ENCODE peak calls at places on chromosomes 6 and 20, in four cellular contexts. Q is HepG2, V is GM23248, U is colonic mucosa. Y is an unnamed sample.

GRCh38 chr20:16349518-16350295 is 223.5 kb downstream of the KIF16B start:
- DNase-seq in Q (no peak), V (peak; percentile 75), U (no peak), Y (peak; percentile 70)

GRCh38 chr6:63492476-63492875 is 79.8 kb upstream of the LOC128125822 start:
- DNase-seq in V (no peak), U (no peak), Q (no peak), Y (no peak)

GRCh38 chr20:57301026-57301425 is 28.6 kb upstream of the SPO11 start:
- DNase-seq in Q (no peak), V (no peak), U (no peak), Y (no peak)

GRCh38 chr20:57229490-57229889 is 37.0 kb downstream of the BMP7 start:
- DNase-seq in Q (no peak), U (no peak), V (no peak), Y (no peak)

GRCh38 chr6:13026557-13026956 is 301.8 kb downstream of the TBC1D7 start:
- DNase-seq in U (no peak), V (no peak), Q (no peak), Y (no peak)

GRCh38 chr6:22147983-22148797 is 148.6 kb downstream of the PRL start:
- DNase-seq in V (peak; percentile 74), U (peak; percentile 21), Q (peak; percentile 78), Y (peak; percentile 72)

GRCh38 chr6:121437861-121438651 is 2.6 kb downstream of the GJA1 start:
- DNase-seq in U (no peak), V (peak; percentile 77), Q (no peak), Y (peak; percentile 65)

GRCh38 chr6:126767741-126768140 is 350.7 kb upstream of the RSPO3 start:
- DNase-seq in Q (no peak), U (no peak), V (peak; percentile 7), Y (peak; percentile 74)

GRCh38 chr6:106856227-106856874 is 118.2 kb downstream of the CD24 start:
- DNase-seq in Q (no peak), U (no peak), V (no peak), Y (no peak)

GRCh38 chr6:69957990-69958559 is 91.7 kb downstream of the COL19A1 start:
- DNase-seq in V (no peak), U (no peak), Q (no peak), Y (peak; percentile 3)

GRCh38 chr20:42179768-42180167 is 561.6 kb upstream of the CHD6 start:
- DNase-seq in U (no peak), V (peak; percentile 5), Q (no peak), Y (no peak)

GRCh38 chr6:157289764-157290163 is 33.6 kb downstream of the TMEM242 start:
- DNase-seq in Q (no peak), V (no peak), U (no peak), Y (no peak)

GRCh38 chr6:120405947-120406346 is 928.3 kb downstream of the TBC1D32 start:
- DNase-seq in Q (no peak), V (no peak), U (no peak), Y (no peak)

GRCh38 chr6:139914910-139915309 is 540.5 kb upstream of the CITED2 start:
- DNase-seq in V (no peak), Q (no peak), U (no peak), Y (no peak)

GRCh38 chr20:59015411-59015810 is 3.8 kb upstream of the TUBB1 start:
- DNase-seq in V (no peak), U (no peak), Q (no peak), Y (no peak)

GRCh38 chr6:91298543-91299145 is 711.8 kb upstream of the MAP3K7 start:
- DNase-seq in U (no peak), V (no peak), Q (no peak), Y (no peak)

GRCh38 chr6:20575691-20576451 is 41.6 kb downstream of the CDKAL1 start:
- DNase-seq in Q (no peak), U (no peak), V (no peak), Y (no peak)

GRCh38 chr20:48685300-48685699 is 142.5 kb downstream of the PREX1 start:
- DNase-seq in Q (no peak), V (no peak), U (no peak), Y (no peak)

GRCh38 chr20:21505161-21505809 is 8.6 kb downstream of the NKX2-2 start:
- DNase-seq in V (peak; percentile 69), U (peak; percentile 66), Q (peak; percentile 55), Y (peak; percentile 46)

GRCh38 chr6:70080443-70081062 is 214.2 kb downstream of the COL19A1 start:
- DNase-seq in U (no peak), V (no peak), Q (no peak), Y (no peak)

GRCh38 chr6:136486357-136486756 is 63.9 kb downstream of the MAP7 start:
- DNase-seq in U (no peak), Q (no peak), V (no peak), Y (no peak)

GRCh38 chr6:16991981-16992629 is 109.7 kb upstream of the STMND1 start:
- DNase-seq in V (peak; percentile 30), Q (no peak), U (no peak), Y (no peak)

GRCh38 chr6:54617730-54618129 is 228.8 kb upstream of the FAM83B start:
- DNase-seq in V (peak; percentile 78), Q (peak; percentile 6), U (no peak), Y (peak; percentile 83)

GRCh38 chr20:50427740-50428462 is 82.3 kb upstream of the PTPN1 start:
- DNase-seq in U (no peak), V (peak; percentile 37), Q (no peak), Y (peak; percentile 47)

GRCh38 chr6:113978084-113978675 is 7.2 kb upstream of the HDAC2 start:
- DNase-seq in U (no peak), Q (no peak), V (no peak), Y (peak; percentile 53)

GRCh38 chr6:30136570-30137286 is 788 bp downstream of the TRIM40 start:
- DNase-seq in V (no peak), Q (no peak), U (peak; percentile 21), Y (no peak)

GRCh38 chr20:58908941-58909340 is 56.4 kb downstream of the GNAS start:
- DNase-seq in V (no peak), Q (no peak), U (no peak), Y (no peak)

GRCh38 chr20:58637466-58638198 is 13.5 kb upstream of the STX16 start:
- DNase-seq in V (no peak), Q (no peak), U (no peak), Y (no peak)

GRCh38 chr6:47200536-47201334 is 109.0 kb downstream of the TNFRSF21 start:
- DNase-seq in U (no peak), V (no peak), Q (peak; percentile 71), Y (no peak)

GRCh38 chr6:109182590-109182989 is 87.3 kb downstream of the CEP57L1 start:
- DNase-seq in Q (peak; percentile 31), U (no peak), V (no peak), Y (peak; percentile 9)

GRCh38 chr6:130994319-130995097 is 68.5 kb downstream of the EPB41L2 start:
- DNase-seq in U (no peak), Q (no peak), V (no peak), Y (no peak)

GRCh38 chr6:149129401-149130077 is 188.0 kb upstream of the TAB2 start:
- DNase-seq in V (peak; percentile 92), U (no peak), Q (no peak), Y (peak; percentile 67)

GRCh38 chr6:166786704-166787293 is 159.7 kb upstream of the RPS6KA2 start:
- DNase-seq in Q (peak; percentile 81), V (peak; percentile 83), U (peak; percentile 27), Y (peak; percentile 79)

GRCh38 chr20:51508780-51509179 is 33.7 kb downstream of the NFATC2 start:
- DNase-seq in U (no peak), Q (peak; percentile 82), V (no peak), Y (no peak)

GRCh38 chr6:93675856-93676255 is 256.5 kb upstream of the EPHA7 start:
- DNase-seq in V (no peak), U (no peak), Q (no peak), Y (no peak)

GRCh38 chr6:1388927-1389790 is at the start of gene FOXF2:
- DNase-seq in V (peak; percentile 77), Q (no peak), U (no peak), Y (no peak)
- H3K4me3 ChIP-seq in V (peak within 1 kb of the TSS; percentile 78), Q (peak within 1 kb of the TSS; percentile 23), U (peak within 1 kb of the TSS; percentile 31), Y (peak within 1 kb of the TSS; percentile 79)

DNA sequence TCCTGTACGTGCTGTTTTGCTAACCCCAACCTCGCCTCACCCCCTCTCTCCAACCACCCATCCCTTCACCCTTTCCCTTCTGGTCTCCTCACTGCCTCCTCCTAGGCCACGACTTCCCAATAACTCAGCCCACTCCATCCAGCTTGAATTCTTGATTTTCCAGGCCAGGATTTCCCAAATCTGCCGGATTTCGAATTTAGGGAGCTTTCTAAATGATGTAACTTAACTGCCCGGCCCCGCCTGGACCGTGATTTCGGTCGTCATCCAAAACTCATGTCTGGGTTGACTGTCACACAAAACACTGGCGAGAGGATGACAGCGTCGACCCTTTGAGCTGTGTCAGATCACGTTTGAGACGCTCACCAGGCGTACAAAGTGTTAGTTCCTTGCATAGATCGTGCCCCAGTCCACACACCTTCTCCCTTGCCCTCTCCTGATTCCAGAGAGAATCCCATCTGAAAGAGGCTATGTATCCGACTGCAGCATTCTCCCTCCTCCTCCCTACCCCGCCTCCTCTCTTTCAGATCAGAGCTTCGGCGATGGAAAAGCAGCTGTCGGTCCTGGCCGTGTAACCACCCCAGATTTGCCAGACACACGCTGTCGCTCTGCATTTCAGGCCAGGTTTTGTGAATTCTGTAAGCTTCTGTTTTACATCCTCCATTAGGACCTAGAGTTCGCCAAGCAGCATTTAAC is 168.2 kb downstream of the GPX5 start:
- DNase-seq in V (peak; percentile 23), Q (no peak), U (no peak), Y (no peak)
- H3K4me3 ChIP-seq in V (peak overlapping the region; percentile 15), Q (no peak overlapping the region), U (no peak overlapping the region), Y (no peak overlapping the region)

GRCh38 chr6:6003334-6004146 is 3.2 kb downstream of the NRN1 start:
- DNase-seq in V (peak; percentile 77), Q (no peak), U (no peak), Y (no peak)
- H3K4me3 ChIP-seq in V (peak overlapping the region; percentile 100), Q (no peak overlapping the region), U (peak overlapping the region; percentile 33), Y (no peak overlapping the region)

GRCh38 chr6:42367353-42368011 is 84.2 kb downstream of the TRERF1 start:
- DNase-seq in U (no peak), V (no peak), Q (no peak), Y (no peak)
- H3K4me3 ChIP-seq in U (no peak overlapping the region), V (no peak overlapping the region), Q (no peak overlapping the region), Y (no peak overlapping the region)

DNA sequence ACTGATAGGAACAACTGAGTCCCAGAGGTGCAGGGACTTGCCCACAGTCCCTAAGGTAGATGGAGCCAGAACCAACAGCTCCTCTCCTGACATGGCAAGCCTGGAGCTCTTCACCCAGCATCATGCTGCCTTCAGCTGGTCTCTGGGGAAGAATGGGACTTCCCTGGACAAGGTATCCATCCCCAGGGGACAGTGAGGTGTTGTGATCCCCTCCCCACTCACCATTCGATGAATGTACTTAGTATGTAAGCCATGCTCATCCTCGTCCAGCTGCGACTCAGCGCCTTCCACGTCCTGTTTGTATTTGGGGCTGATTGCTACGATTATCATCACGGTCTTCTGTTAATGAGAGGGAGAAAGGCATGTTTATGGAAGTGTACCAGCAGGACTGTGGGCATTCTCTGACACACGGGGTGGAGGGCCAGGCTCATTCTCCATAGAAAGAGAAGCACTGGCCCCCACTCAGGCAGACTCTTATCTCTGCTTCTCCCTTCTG is 39.4 kb downstream of the TRAF3IP2 start:
- DNase-seq in U (no peak), V (peak; percentile 19), Q (no peak), Y (no peak)
- H3K4me3 ChIP-seq in U (no peak overlapping the region), V (no peak overlapping the region), Q (no peak overlapping the region), Y (no peak overlapping the region)